ENCODE peak calls at places on chromosome 9, in six cellular contexts. E, U, V, F, Z and W are unnamed samples.

GRCh38 chr9:100160021-100160420 is 61.0 kb downstream of the INVS start:
- DNase-seq in U (no peak), Z (no peak), F (no peak), E (no peak), V (no peak), W (no peak)

GRCh38 chr9:126615251-126615790 is 1.6 kb downstream of the LMX1B start:
- DNase-seq in U (no peak), V (peak; percentile 55), F (no peak), E (no peak), Z (no peak), W (no peak)

GRCh38 chr9:91923145-91923544 is 26.9 kb downstream of the ROR2 start:
- DNase-seq in F (no peak), V (no peak), U (no peak), E (no peak), Z (no peak), W (no peak)

GRCh38 chr9:125674981-125675973 is 31.7 kb downstream of the MAPKAP1 start:
- DNase-seq in U (no peak), Z (peak; percentile 75), E (peak; percentile 89), V (no peak), F (no peak), W (peak; percentile 92)

GRCh38 chr9:112069318-112070169 is 105.6 kb downstream of the SUSD1 start:
- DNase-seq in U (no peak), Z (no peak), E (no peak), F (no peak), V (no peak), W (no peak)

GRCh38 chr9:79707589-79707988 is 135.8 kb downstream of the TLE4 start:
- DNase-seq in F (no peak), V (no peak), E (no peak), U (no peak), Z (no peak), W (no peak)

GRCh38 chr9:137631608-137632431 is 13.0 kb downstream of the EHMT1 start:
- DNase-seq in U (no peak), Z (no peak), F (no peak), V (no peak), E (no peak), W (no peak)

GRCh38 chr9:25453876-25454275 is 224.4 kb downstream of the TUSC1 start:
- DNase-seq in U (no peak), F (no peak), E (no peak), V (no peak), Z (no peak), W (no peak)

GRCh38 chr9:106622148-106622547 is 240.8 kb upstream of the ZNF462 start:
- DNase-seq in F (no peak), V (peak; percentile 32), U (no peak), Z (no peak), E (no peak), W (no peak)

GRCh38 chr9:133345596-133345995 is 2.3 kb downstream of the MED22 start:
- DNase-seq in V (no peak), U (no peak), Z (no peak), E (no peak), F (no peak), W (no peak)

GRCh38 chr9:133347985-133348762 is at the start of the genes MED22 and RPL7A:
- DNase-seq in V (peak; percentile 97), U (peak; percentile 95), F (peak; percentile 97), E (peak; percentile 97), Z (peak; percentile 86), W (peak; percentile 97)

GRCh38 chr9:133348763-133349573 is 950 bp downstream of the RPL7A start:
- DNase-seq in Z (no peak), F (no peak), E (no peak), V (no peak), U (no peak), W (no peak)

GRCh38 chr9:133346021-133346713 is 1.8 kb downstream of the MED22 start:
- DNase-seq in U (no peak), V (no peak), Z (no peak), E (no peak), F (no peak), W (no peak)

GRCh38 chr9:133347515-133347984 is 381 bp downstream of the MED22 start:
- DNase-seq in Z (no peak), E (peak; percentile 35), V (peak; percentile 81), U (no peak), F (no peak), W (peak; percentile 67)
- TF ChIP-seq CTCF in Z (no peak), E (no peak), V (no peak), U (no peak), F (no peak), W (no peak)

DNA sequence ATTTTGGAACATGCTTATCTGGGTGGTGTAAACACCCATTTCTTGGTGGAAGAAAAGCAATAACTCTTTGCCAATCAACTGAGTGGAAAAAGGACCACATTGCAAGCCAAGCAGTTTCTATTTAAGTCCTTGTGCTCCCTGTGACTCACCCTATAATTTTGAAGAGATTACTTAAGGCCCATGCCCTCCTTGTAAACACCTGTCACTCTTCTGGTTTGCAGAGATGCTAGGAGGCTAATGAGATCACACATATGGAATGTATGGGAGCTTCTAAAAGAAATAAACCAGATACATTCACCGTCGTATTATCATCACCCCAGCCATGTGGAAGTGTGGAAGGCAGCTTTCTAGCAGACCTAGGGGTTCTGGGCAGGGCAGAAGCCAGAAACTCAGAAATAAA is 337.1 kb downstream of the GADD45G start:
- DNase-seq in E (no peak), V (no peak), Z (peak; percentile 59), F (no peak), U (no peak), W (peak; percentile 84)
- H3K27ac ChIP-seq in E (no peak overlapping the region), V (no peak overlapping the region), Z (no peak overlapping the region), F (peak overlapping the region; percentile 79), U (peak overlapping the region; percentile 47), W (no peak overlapping the region)

DNA sequence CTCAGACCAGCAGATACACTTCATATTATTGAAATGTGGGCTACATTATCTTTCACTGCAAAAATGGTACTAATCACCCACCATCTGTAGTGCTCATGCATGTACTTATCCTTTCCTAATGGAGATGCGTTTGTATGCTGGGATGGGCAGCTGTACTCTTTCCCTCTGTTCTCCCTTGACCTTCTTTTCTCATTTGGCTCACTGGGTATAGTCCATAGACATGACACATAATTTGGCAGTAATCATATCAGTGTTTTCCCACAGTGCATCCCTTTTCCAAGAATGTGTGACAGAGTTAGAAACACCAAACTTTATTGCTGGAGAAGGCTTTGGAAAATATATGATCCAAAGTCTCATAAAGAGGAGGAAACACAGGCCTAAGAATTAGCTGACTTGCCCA is 1233.4 kb upstream of the DMAC1 start:
- DNase-seq in U (no peak), E (no peak), V (no peak), F (no peak), Z (no peak), W (no peak)
- TF ChIP-seq CTCF in U (no peak), E (no peak), V (no peak), F (no peak), Z (no peak), W (no peak)

GRCh38 chr9:96450613-96451544 is 910 bp downstream of the HABP4 start:
- DNase-seq in E (peak; percentile 14), V (peak; percentile 59), F (peak; percentile 74), U (peak; percentile 80), Z (no peak), W (peak; percentile 63)
- H3K27ac ChIP-seq in E (peak overlapping the region; percentile 65), V (peak overlapping the region; percentile 55), F (peak overlapping the region; percentile 86), U (peak overlapping the region; percentile 94), Z (peak overlapping the region; percentile 46), W (peak overlapping the region; percentile 67)

GRCh38 chr9:19769213-19769612 is 19.6 kb downstream of the SLC24A2 start:
- DNase-seq in U (no peak), V (no peak), Z (peak; percentile 66), E (no peak), F (no peak), W (peak; percentile 63)
- TF ChIP-seq CTCF in U (no peak), V (no peak), Z (peak; percentile 48), E (no peak), F (no peak), W (no peak)

GRCh38 chr9:33355933-33356332 is 46.4 kb downstream of the AQP7 start:
- DNase-seq in U (no peak), E (no peak), F (no peak), Z (no peak), V (no peak), W (no peak)

GRCh38 chr9:33349743-33350142 is 52.6 kb downstream of the AQP7 start:
- DNase-seq in V (no peak), Z (no peak), U (no peak), F (no peak), E (no peak), W (no peak)

GRCh38 chr9:33351547-33351946 is 50.8 kb downstream of the AQP7 start:
- DNase-seq in U (no peak), Z (no peak), E (no peak), F (no peak), V (no peak), W (no peak)

GRCh38 chr9:33350310-33350709 is 52.1 kb downstream of the AQP7 start:
- DNase-seq in F (no peak), E (peak; percentile 43), V (no peak), U (no peak), Z (no peak), W (peak; percentile 74)

DNA sequence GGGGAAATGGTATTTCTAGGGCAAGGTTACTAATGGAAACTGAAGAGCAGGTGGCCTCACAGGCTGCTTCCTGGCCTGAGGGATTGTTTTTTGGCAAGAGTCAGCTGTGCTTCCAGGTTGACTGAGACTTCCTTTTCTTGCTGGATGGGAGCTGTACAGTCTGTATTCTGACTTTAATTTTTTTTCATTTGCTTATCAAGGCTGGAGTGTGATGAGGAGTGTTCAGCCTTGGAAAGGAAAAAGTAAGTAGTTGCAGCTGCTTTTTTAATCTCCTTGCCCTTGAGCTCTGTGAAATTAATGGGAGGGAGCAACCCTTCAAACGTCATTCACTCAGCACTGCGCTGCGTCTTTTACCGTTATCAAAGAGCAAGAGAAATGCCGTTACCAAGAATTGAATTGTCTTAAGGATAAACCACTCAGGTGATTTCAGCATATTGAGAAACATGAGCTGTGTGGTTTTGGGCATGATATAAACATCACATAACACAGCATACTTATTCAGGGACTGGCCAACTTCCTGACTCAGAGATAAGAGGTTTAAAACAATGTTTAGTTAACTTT is 47.6 kb downstream of the AQP7 start:
- DNase-seq in F (no peak), V (no peak), Z (peak; percentile 3), E (peak; percentile 69), U (no peak), W (no peak)
- H3K27ac ChIP-seq in F (peak overlapping the region; percentile 19), V (no peak overlapping the region), Z (no peak overlapping the region), E (peak overlapping the region; percentile 7), U (peak overlapping the region; percentile 20), W (no peak overlapping the region)